ENCODE peak calls at places on chromosomes 1 and 21, in ten cellular contexts. T is neural progenitor cell; V is activated CD4-positive, alpha-beta T cell treated with anti-CD3 and anti-CD28 coated beads, Interleukin-2, amount 50 U/mL, for 48 hours; B is stimulated activated CD4-positive, alpha-beta T cell treated with anti-CD3 and anti-CD28 coated beads, Interleukin-12 subunit alpha, Interleukin-12 subunit beta, amount 100 ng/mL, for 48 hours; Z is cardiac septum; L is RWPE1; P is bronchial epithelial cell; X is NAMALWA; Y is pancreas; S is H54. G is an unnamed sample.
A peak's percentile ranks its signal among the peaks of the same experiment; 100 is the strongest.

GRCh38 chr1:175376194-175376593 is 183.6 kb upstream of the KIAA0040 start:
- DNase-seq in P (peak; percentile 17), S (no peak), X (peak; percentile 76), V (no peak), B (no peak), T (peak; percentile 35), L (peak; percentile 29), Y (no peak), Z (no peak), G (no peak)

GRCh38 chr1:5595531-5596170 is 396.6 kb downstream of the NPHP4 start:
- DNase-seq in Z (no peak), L (no peak), B (no peak), S (no peak), T (no peak), X (no peak), Y (no peak), V (no peak), P (no peak), G (no peak)

GRCh38 chr1:87135313-87135712 is 193.4 kb upstream of the LMO4 start:
- DNase-seq in Y (no peak), Z (no peak), T (no peak), S (no peak), P (no peak), B (no peak), X (no peak), L (no peak), V (no peak), G (no peak)

GRCh38 chr1:44086722-44087474 is 31.7 kb upstream of the KLF17 start:
- DNase-seq in T (no peak), Z (no peak), X (no peak), S (no peak), P (no peak), Y (no peak), L (no peak), V (no peak), B (no peak), G (no peak)

GRCh38 chr1:215284966-215285365 is 202.4 kb downstream of the KCNK2 start:
- DNase-seq in B (no peak), Z (no peak), S (no peak), L (no peak), V (no peak), Y (no peak), T (no peak), P (no peak), X (no peak), G (no peak)

GRCh38 chr1:2528016-2528415 is 1.6 kb upstream of the PANK4 start:
- DNase-seq in V (no peak), P (no peak), S (no peak), T (no peak), B (no peak), X (no peak), Z (peak; percentile 85), L (no peak), Y (peak; percentile 44), G (no peak)

GRCh38 chr1:41496080-41497055 is 11.9 kb upstream of the EDN2 start:
- DNase-seq in Y (peak; percentile 78), S (peak; percentile 82), P (peak; percentile 72), V (peak; percentile 74), X (no peak), L (peak; percentile 75), Z (peak; percentile 91), T (peak; percentile 96), B (peak; percentile 38), G (peak; percentile 73)

GRCh38 chr1:41700581-41700980 is 216.1 kb upstream of the EDN2 start:
- DNase-seq in P (no peak), Y (no peak), Z (no peak), L (no peak), T (no peak), B (no peak), X (no peak), V (no peak), S (no peak), G (no peak)

GRCh38 chr1:205492201-205492667 is 12.2 kb upstream of the CDK18 start:
- DNase-seq in Y (no peak), B (no peak), P (peak; percentile 6), L (peak; percentile 41), Z (no peak), V (no peak), S (no peak), X (no peak), T (no peak), G (no peak)

GRCh38 chr21:46020581-46020980 is 39.0 kb downstream of the COL6A1 start:
- DNase-seq in S (no peak), Z (no peak), L (no peak), B (no peak), V (no peak), T (no peak), P (no peak), X (no peak), Y (no peak), G (no peak)

GRCh38 chr1:107767156-107767582 is 197.8 kb downstream of the VAV3 start:
- DNase-seq in S (no peak), B (no peak), X (no peak), T (no peak), P (peak; percentile 24), Z (no peak), Y (no peak), L (no peak), V (no peak), G (no peak)

G was measured in AG04450.